ENCODE peak calls at places on chromosome 9, in nine cellular contexts. W is cardiac muscle cell, D is heart left ventricle, L is AG10803, O is A673, B is foreskin fibroblast, U is fibroblast of mammary gland, C is fibroblast of lung, V is GM12864. S is an unnamed sample.

GRCh38 chr9:120712539-120713031 is 1.7 kb downstream of the MEGF9 start:
- DNase-seq in W (no peak), D (no peak), L (no peak), O (no peak), B (no peak), U (no peak), C (no peak), V (no peak), S (no peak)

GRCh38 chr9:129166962-129167557 is 11.0 kb downstream of the IER5L start:
- DNase-seq in W (peak), D (peak), L (peak), O (peak), B (peak), U (peak), C (peak), V (no peak), S (no peak)

GRCh38 chr9:129028192-129028966 is at the start of gene SH3GLB2:
- DNase-seq in W (peak), D (peak), L (peak), O (peak), B (peak), U (peak), C (peak), V (peak), S (peak)

GRCh38 chr9:21653589-21653988 is 148.8 kb upstream of the MTAP start:
- DNase-seq in W (no peak), D (no peak), L (no peak), O (no peak), B (no peak), U (no peak), C (no peak), V (no peak), S (no peak)

GRCh38 chr9:117253256-117253655 is 161.6 kb downstream of the ASTN2 start:
- DNase-seq in W (no peak), D (no peak), L (no peak), O (no peak), B (no peak), U (no peak), C (no peak), V (no peak), S (no peak)

GRCh38 chr9:75369989-75370388 is 281.7 kb downstream of the OSTF1 start:
- DNase-seq in W (no peak), D (no peak), L (no peak), O (no peak), B (no peak), U (no peak), C (peak), V (no peak), S (no peak)

GRCh38 chr9:19372576-19372975 is 7.5 kb downstream of the RPS6 start:
- DNase-seq in W (no peak), D (no peak), L (no peak), O (no peak), B (no peak), U (no peak), C (no peak), V (no peak), S (no peak)

GRCh38 chr9:100472725-100473261 is at the start of gene TMEFF1:
- DNase-seq in W (peak), D (peak), L (peak), O (peak), B (no peak), U (no peak), C (peak), V (no peak), S (peak)

GRCh38 chr9:76585487-76586459 is 126.8 kb downstream of the GCNT1 start:
- DNase-seq in W (no peak), D (no peak), L (no peak), O (no peak), B (no peak), U (no peak), C (no peak), V (no peak), S (no peak)

GRCh38 chr9:107888773-107889227 is 399.2 kb upstream of the KLF4 start:
- DNase-seq in W (no peak), D (no peak), L (peak), O (no peak), B (no peak), U (no peak), C (no peak), V (no peak), S (no peak)

GRCh38 chr9:137375321-137376058 is 47.5 kb downstream of the EXD3 start:
- DNase-seq in W (no peak), D (no peak), L (no peak), O (no peak), B (no peak), U (no peak), C (no peak), V (no peak), S (no peak)

GRCh38 chr9:2039294-2040180 is 24.4 kb downstream of the SMARCA2 start:
- DNase-seq in W (no peak), D (peak), L (no peak), O (no peak), B (no peak), U (no peak), C (no peak), V (no peak), S (no peak)

GRCh38 chr9:109781541-109782197 is 1.7 kb downstream of the PALM2AKAP2 start:
- DNase-seq in W (no peak), D (no peak), L (peak), O (no peak), B (no peak), U (peak), C (peak), V (no peak), S (no peak)

GRCh38 chr9:75130621-75131020 is 42.3 kb downstream of the OSTF1 start:
- DNase-seq in W (no peak), D (no peak), L (peak), O (no peak), B (peak), U (peak), C (peak), V (no peak), S (no peak)

GRCh38 chr9:101977614-101978210 is 239.3 kb upstream of the GRIN3A start:
- DNase-seq in W (peak), D (no peak), L (peak), O (peak), B (no peak), U (peak), C (peak), V (no peak), S (peak)

GRCh38 chr9:37679649-37680402 is 29.1 kb downstream of the FRMPD1 start:
- DNase-seq in W (no peak), D (no peak), L (no peak), O (no peak), B (no peak), U (no peak), C (no peak), V (no peak), S (no peak)

GRCh38 chr9:69809304-69809863 is 11.2 kb upstream of the CFAP95 start:
- DNase-seq in W (peak), D (no peak), L (peak), O (peak), B (peak), U (peak), C (no peak), V (no peak), S (peak)
- TF ChIP-seq CTCF in W (peak), D (no peak), L (peak), O (peak), B (peak), U (peak), C (peak), V (peak), S (peak)

DNA sequence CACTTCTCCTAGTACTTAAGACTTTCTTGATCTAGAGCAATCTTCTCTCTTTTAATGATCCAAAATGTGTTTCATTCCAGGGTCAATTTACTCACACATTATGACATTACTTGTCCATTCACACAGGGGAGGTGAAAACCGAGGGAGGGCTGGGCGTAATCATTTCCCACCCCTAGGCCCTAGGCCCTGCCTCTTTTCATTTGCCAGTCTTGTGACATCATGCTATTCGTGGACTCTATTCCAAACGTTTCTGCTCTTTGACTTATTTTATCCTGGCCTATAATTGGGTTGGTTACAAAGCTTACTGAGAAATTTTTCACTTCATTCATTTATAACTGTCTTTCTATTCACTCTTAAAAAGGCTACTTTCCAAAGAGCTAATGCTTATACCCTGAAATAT is 2.4 kb downstream of the DCAF12 start:
- DNase-seq in W (peak), D (no peak), L (no peak), O (no peak), B (no peak), U (peak), C (no peak), V (peak), S (peak)
- H3K4me3 ChIP-seq in W (no peak), D (peak), L (no peak), O (no peak), B (no peak), U (no peak), C (no peak), V (peak), S (peak)

DNA sequence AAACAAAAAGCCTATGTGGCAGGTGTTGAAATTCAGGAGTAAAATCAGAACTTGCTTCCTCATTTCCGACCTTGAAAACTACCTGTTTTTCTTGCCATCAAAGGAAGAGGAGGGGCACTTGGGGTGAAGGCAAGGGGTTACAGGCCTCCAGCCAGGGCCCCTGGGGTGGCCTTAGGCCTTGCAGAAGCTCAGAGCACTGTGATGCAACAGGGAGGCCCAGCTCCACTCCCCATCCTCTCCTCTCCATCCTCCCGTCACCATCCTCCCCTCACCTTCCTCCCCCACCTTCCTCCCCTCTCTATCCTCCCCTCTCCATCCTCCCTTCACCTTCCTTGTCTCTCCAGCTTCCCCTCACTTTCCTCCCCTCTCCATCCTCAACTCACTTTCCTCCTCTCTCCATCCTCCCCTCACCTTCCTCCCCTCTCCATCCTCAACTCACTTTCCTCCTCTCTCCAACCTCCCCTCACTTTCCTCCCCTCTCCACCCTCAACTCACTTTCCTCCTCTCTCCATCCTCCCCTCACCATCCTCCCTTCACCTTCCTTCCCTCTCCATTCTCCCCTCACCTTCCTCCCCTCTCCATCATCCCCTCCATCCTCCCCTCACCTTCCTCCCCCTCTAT is 111.6 kb downstream of the WNK2 start:
- DNase-seq in W (no peak), D (no peak), L (no peak), O (no peak), B (no peak), U (no peak), C (no peak), V (no peak), S (peak)
- TF ChIP-seq CTCF in W (no peak), D (no peak), L (no peak), O (no peak), B (no peak), U (no peak), C (no peak), V (no peak), S (no peak)

DNA sequence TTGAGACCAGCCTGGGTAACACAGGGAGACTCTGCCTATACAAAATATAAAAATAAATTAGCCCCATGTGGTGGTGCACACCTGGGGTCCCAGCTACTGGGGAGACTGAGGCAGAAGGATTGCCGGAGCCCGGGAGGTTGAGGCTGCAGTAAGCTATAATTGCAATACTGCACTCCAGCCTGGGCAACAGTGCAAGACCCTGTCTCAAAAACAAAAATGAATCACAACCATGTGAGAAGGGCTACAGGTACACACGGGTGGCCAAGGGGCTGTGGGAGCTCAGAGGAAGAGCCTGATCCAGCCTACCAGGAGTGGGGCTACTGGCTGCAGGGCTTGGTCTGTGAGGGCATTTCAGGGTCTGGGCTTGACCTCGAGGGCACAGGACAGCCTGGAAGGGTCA is 55.2 kb upstream of the STXBP1 start:
- DNase-seq in W (no peak), D (no peak), L (no peak), O (no peak), B (no peak), U (no peak), C (no peak), V (no peak), S (no peak)
- H3K4me3 ChIP-seq in W (no peak), D (no peak), L (no peak), O (no peak), B (no peak), U (no peak), C (no peak), V (no peak), S (no peak)

DNA sequence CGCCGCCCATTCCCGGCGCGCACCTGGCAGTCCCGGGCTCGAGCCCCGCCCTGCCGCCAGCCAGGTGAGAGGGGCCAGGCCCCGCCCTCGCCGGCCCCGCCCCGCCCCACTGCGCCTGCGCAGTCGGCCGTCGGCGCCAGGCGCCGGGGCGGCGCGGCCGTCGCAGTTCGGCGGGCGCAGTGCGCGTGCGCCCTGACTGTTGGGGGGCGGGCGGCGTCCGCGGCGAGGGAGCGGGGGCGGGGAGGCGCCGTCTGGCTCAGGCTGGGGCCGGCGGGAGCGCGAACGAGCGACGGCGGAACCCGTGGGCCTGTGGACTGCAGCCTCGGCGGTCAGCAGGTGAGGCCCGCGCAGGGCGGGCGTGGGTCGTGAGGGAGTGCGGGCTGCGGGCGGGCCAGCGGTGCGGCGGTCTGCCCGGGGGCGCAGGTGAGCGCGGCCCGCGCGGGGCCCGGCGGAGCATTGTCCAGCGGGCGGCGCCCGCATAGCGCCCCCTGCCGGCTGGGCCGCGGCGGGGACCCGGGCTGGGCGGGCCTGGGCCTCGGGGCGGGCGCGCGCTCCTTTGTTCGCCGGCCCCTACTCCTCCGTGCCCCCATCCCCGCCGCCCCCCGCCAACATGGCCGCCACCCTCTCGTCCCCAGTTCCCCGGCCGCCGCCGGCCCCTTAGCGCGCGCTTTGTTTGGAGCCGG is at the start of gene SPIN1:
- DNase-seq in W (peak), D (peak), L (peak), O (peak), B (peak), U (peak), C (peak), V (no peak), S (peak)
- TF ChIP-seq CTCF in W (no peak), D (peak), L (peak), O (no peak), B (no peak), U (no peak), C (peak), V (peak), S (peak)

GRCh38 chr9:14618851-14619250 is 74.4 kb downstream of the ZDHHC21 start:
- DNase-seq in W (no peak), D (no peak), L (no peak), O (no peak), B (no peak), U (no peak), C (no peak), V (no peak), S (no peak)
- H3K4me3 ChIP-seq in W (no peak), D (no peak), L (no peak), O (no peak), B (no peak), U (no peak), C (no peak), V (no peak), S (no peak)

GRCh38 chr9:70120834-70121510 is 77.3 kb downstream of the MAMDC2 start:
- DNase-seq in W (peak), D (peak), L (peak), O (no peak), B (peak), U (peak), C (peak), V (no peak), S (no peak)
- TF ChIP-seq CTCF in W (peak), D (no peak), L (peak), O (peak), B (peak), U (peak), C (peak), V (no peak), S (no peak)

GRCh38 chr9:135961811-135962695 is 880 bp upstream of the UBAC1 start:
- DNase-seq in W (no peak), D (no peak), L (no peak), O (no peak), B (no peak), U (no peak), C (no peak), V (no peak), S (no peak)

GRCh38 chr9:135958485-135958884 is 2.7 kb downstream of the UBAC1 start:
- DNase-seq in W (no peak), D (no peak), L (no peak), O (no peak), B (no peak), U (no peak), C (no peak), V (no peak), S (no peak)

GRCh38 chr9:135960328-135961276 is 571 bp downstream of the UBAC1 start:
- DNase-seq in W (peak), D (peak), L (no peak), O (no peak), B (no peak), U (peak), C (no peak), V (no peak), S (no peak)

GRCh38 chr9:135961277-135961705 is at the start of gene UBAC1:
- DNase-seq in W (peak), D (peak), L (peak), O (peak), B (peak), U (peak), C (peak), V (peak), S (peak)

DNA sequence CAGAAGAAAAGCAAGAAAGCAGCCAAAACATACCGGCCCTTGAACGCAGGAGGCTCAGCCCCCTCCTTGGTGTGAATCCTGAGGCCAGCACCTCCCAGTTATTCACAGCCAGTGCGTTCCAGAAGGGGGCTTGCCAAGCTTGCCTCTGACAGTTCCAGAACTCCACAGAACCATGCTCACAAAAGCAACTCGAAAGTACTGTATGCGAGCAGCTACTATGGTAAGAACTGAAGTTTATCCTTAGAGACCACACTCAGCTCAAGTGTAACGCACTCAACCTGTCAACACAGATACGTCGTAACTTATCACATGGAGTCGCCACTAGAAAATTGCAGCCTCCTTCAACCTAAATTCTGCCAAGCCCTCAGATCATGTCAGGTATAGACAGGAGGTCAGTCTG is 1.4 kb downstream of the UBAC1 start:
- DNase-seq in W (no peak), D (no peak), L (no peak), O (no peak), B (no peak), U (peak), C (no peak), V (no peak), S (no peak)
- H3K4me3 ChIP-seq in W (peak), D (peak), L (peak), O (peak), B (peak), U (peak), C (peak), V (peak), S (peak)

S was measured in GM12865.